ENCODE peak calls at places on chromosome 16, in six cellular contexts. Q, A, W, S, J and G are unnamed samples.

GRCh38 chr16:81612351-81613170 is 166.5 kb upstream of the PLCG2 start:
- DNase-seq in Q (no peak), A (no peak), W (no peak), S (no peak), J (no peak), G (no peak)

GRCh38 chr16:66382171-66382965 is 15.9 kb downstream of the CDH5 start:
- DNase-seq in Q (no peak), A (no peak), W (no peak), S (no peak), J (no peak), G (no peak)

GRCh38 chr16:56675685-56676210 is 6.1 kb downstream of the MT1H start:
- DNase-seq in Q (no peak), A (no peak), W (no peak), S (no peak), J (peak), G (no peak)

GRCh38 chr16:54031107-54031760 is 255.4 kb downstream of the IRX3 start:
- DNase-seq in Q (no peak), A (no peak), W (no peak), S (no peak), J (no peak), G (no peak)

GRCh38 chr16:78605548-78606097 is 506.2 kb downstream of the WWOX start:
- DNase-seq in Q (no peak), A (no peak), W (no peak), S (no peak), J (no peak), G (no peak)

GRCh38 chr16:28292731-28293588 is 635 bp downstream of the SBK1 start:
- DNase-seq in Q (no peak), A (no peak), W (no peak), S (no peak), J (no peak), G (no peak)

GRCh38 chr16:642189-643049 is 791 bp downstream of the MCRIP2 start:
- DNase-seq in Q (no peak), A (peak), W (peak), S (peak), J (no peak), G (no peak)

GRCh38 chr16:57304169-57305061 is 19.9 kb upstream of the PLLP start:
- DNase-seq in Q (no peak), A (no peak), W (no peak), S (peak), J (no peak), G (no peak)

GRCh38 chr16:7843196-7843595 is 510.6 kb downstream of the RBFOX1 start:
- DNase-seq in Q (no peak), A (no peak), W (peak), S (no peak), J (no peak), G (no peak)

GRCh38 chr16:82773018-82773417 is 146.2 kb downstream of the CDH13 start:
- DNase-seq in Q (no peak), A (no peak), W (no peak), S (no peak), J (no peak), G (no peak)

GRCh38 chr16:69613283-69614154 is 47.8 kb downstream of the NFAT5 start:
- DNase-seq in Q (no peak), A (no peak), W (no peak), S (peak), J (no peak), G (no peak)

GRCh38 chr16:14042706-14043105 is 28.4 kb upstream of the MRTFB start:
- DNase-seq in Q (no peak), A (no peak), W (no peak), S (no peak), J (no peak), G (no peak)

GRCh38 chr16:68792465-68793324 is 50.6 kb upstream of the TANGO6 start:
- DNase-seq in Q (no peak), A (no peak), W (no peak), S (no peak), J (no peak), G (no peak)

GRCh38 chr16:57224651-57225335 is 20.3 kb upstream of the ARL2BP start:
- DNase-seq in Q (no peak), A (no peak), W (no peak), S (no peak), J (no peak), G (no peak)

GRCh38 chr16:79372504-79373184 is 227.9 kb downstream of the MAF start:
- DNase-seq in Q (no peak), A (no peak), W (no peak), S (no peak), J (peak), G (no peak)

GRCh38 chr16:56312556-56312955 is 112.8 kb downstream of the AMFR start:
- DNase-seq in Q (no peak), A (no peak), W (no peak), S (no peak), J (no peak), G (no peak)

GRCh38 chr16:289395-289997 is 6.5 kb downstream of the PDIA2 start:
- DNase-seq in Q (no peak), A (no peak), W (no peak), S (no peak), J (no peak), G (no peak)

GRCh38 chr16:81513204-81514040 is 68.8 kb downstream of the CMIP start:
- DNase-seq in Q (no peak), A (peak), W (no peak), S (no peak), J (no peak), G (peak)

GRCh38 chr16:14240216-14240843 is 169.2 kb downstream of the MRTFB start:
- DNase-seq in Q (no peak), A (no peak), W (no peak), S (no peak), J (no peak), G (no peak)

GRCh38 chr16:84933774-84934571 is 77.4 kb downstream of the ZDHHC7 start:
- DNase-seq in Q (no peak), A (no peak), W (peak), S (no peak), J (no peak), G (no peak)

GRCh38 chr16:1174477-1175357 is 21.8 kb downstream of the CACNA1H start:
- DNase-seq in Q (no peak), A (no peak), W (no peak), S (no peak), J (no peak), G (no peak)

GRCh38 chr16:48478418-48478817 is 93.2 kb upstream of the SIAH1 start:
- DNase-seq in Q (no peak), A (no peak), W (no peak), S (no peak), J (no peak), G (no peak)

GRCh38 chr16:22945361-22945760 is 131.4 kb downstream of the HS3ST2 start:
- DNase-seq in Q (no peak), A (no peak), W (no peak), S (no peak), J (no peak), G (no peak)

GRCh38 chr16:50323335-50324011 is 45.3 kb downstream of the BRD7 start:
- DNase-seq in Q (no peak), A (no peak), W (no peak), S (no peak), J (no peak), G (no peak)

GRCh38 chr16:17471745-17472075 is 950 bp upstream of the XYLT1 start:
- DNase-seq in Q (no peak), A (no peak), W (no peak), S (no peak), J (no peak), G (no peak)

GRCh38 chr16:87465306-87465705 is 27.5 kb downstream of the ZCCHC14 start:
- DNase-seq in Q (no peak), A (no peak), W (peak), S (no peak), J (no peak), G (no peak)

GRCh38 chr16:68951991-68952877 is 108.9 kb downstream of the TANGO6 start:
- DNase-seq in Q (no peak), A (no peak), W (no peak), S (no peak), J (no peak), G (no peak)